ENCODE peak calls at places on chromosome 1, in six cellular contexts. One of them, this sample, is unnamed.

GRCh38 chr1:164834641-164835040 is 275.7 kb downstream of the PBX1 start:
- DNase-seq in HCT116: no peak
- DNase-seq in H1: no peak
- DNase-seq in K562: no peak
- DNase-seq in GM12878: no peak
- DNase-seq in HepG2: no peak
- DNase-seq in this sample: no peak

GRCh38 chr1:240350910-240351331 is 259.2 kb downstream of the FMN2 start:
- DNase-seq in HCT116: no peak
- DNase-seq in H1: no peak
- DNase-seq in K562: no peak
- DNase-seq in GM12878: no peak
- DNase-seq in HepG2: no peak
- DNase-seq in this sample: no peak

GRCh38 chr1:42963378-42964005 is 4.8 kb upstream of the SLC2A1 start:
- DNase-seq in HCT116: no peak
- DNase-seq in H1: no peak
- DNase-seq in K562: peak
- DNase-seq in GM12878: no peak
- DNase-seq in HepG2: peak
- DNase-seq in this sample: no peak

GRCh38 chr1:6094801-6095505 is 49.3 kb downstream of the KCNAB2 start:
- DNase-seq in HCT116: no peak
- DNase-seq in H1: no peak
- DNase-seq in K562: no peak
- DNase-seq in GM12878: no peak
- DNase-seq in HepG2: no peak
- DNase-seq in this sample: no peak

GRCh38 chr1:235297579-235297978 is 30.4 kb downstream of the ARID4B start:
- DNase-seq in HCT116: no peak
- DNase-seq in H1: no peak
- DNase-seq in K562: no peak
- DNase-seq in GM12878: no peak
- DNase-seq in HepG2: no peak
- DNase-seq in this sample: no peak

GRCh38 chr1:230359992-230360391 is 66.1 kb downstream of the PGBD5 start:
- DNase-seq in HCT116: no peak
- DNase-seq in H1: no peak
- DNase-seq in K562: no peak
- DNase-seq in GM12878: no peak
- DNase-seq in HepG2: no peak
- DNase-seq in this sample: no peak

GRCh38 chr1:87329756-87330200 is 1.1 kb downstream of the LMO4 start:
- DNase-seq in HCT116: no peak
- DNase-seq in H1: no peak
- DNase-seq in K562: no peak
- DNase-seq in GM12878: no peak
- DNase-seq in HepG2: no peak
- DNase-seq in this sample: no peak

GRCh38 chr1:223052931-223053330 is 90.1 kb downstream of the TLR5 start:
- DNase-seq in HCT116: no peak
- DNase-seq in H1: no peak
- DNase-seq in K562: no peak
- DNase-seq in GM12878: no peak
- DNase-seq in HepG2: no peak
- DNase-seq in this sample: no peak

GRCh38 chr1:210373628-210373877 is 44.9 kb downstream of the HHAT start:
- DNase-seq in HCT116: no peak
- DNase-seq in H1: no peak
- DNase-seq in K562: no peak
- DNase-seq in GM12878: no peak
- DNase-seq in HepG2: no peak
- DNase-seq in this sample: no peak

GRCh38 chr1:112509005-112509659 is 367 bp downstream of the WNT2B start:
- DNase-seq in HCT116: no peak
- DNase-seq in H1: no peak
- DNase-seq in K562: no peak
- DNase-seq in GM12878: no peak
- DNase-seq in HepG2: no peak
- DNase-seq in this sample: no peak

GRCh38 chr1:175597206-175597605 is 146.2 kb downstream of the TNR start:
- DNase-seq in HCT116: no peak
- DNase-seq in H1: no peak
- DNase-seq in K562: no peak
- DNase-seq in GM12878: no peak
- DNase-seq in HepG2: no peak
- DNase-seq in this sample: no peak

GRCh38 chr1:243349128-243349527 is 93.3 kb downstream of the SDCCAG8 start:
- DNase-seq in HCT116: no peak
- DNase-seq in H1: no peak
- DNase-seq in K562: no peak
- DNase-seq in GM12878: no peak
- DNase-seq in HepG2: no peak
- DNase-seq in this sample: no peak

GRCh38 chr1:243351347-243351746 is 95.5 kb downstream of the SDCCAG8 start:
- DNase-seq in HCT116: no peak
- DNase-seq in H1: no peak
- DNase-seq in K562: no peak
- DNase-seq in GM12878: no peak
- DNase-seq in HepG2: no peak
- DNase-seq in this sample: no peak

GRCh38 chr1:243354511-243355153 is 98.8 kb downstream of the SDCCAG8 start:
- DNase-seq in HCT116: no peak
- DNase-seq in H1: no peak
- DNase-seq in K562: no peak
- DNase-seq in GM12878: no peak
- DNase-seq in HepG2: no peak
- DNase-seq in this sample: no peak
- H3K9ac ChIP-seq in HCT116: no peak
- H3K9ac ChIP-seq in H1: no peak
- H3K9ac ChIP-seq in K562: no peak
- H3K9ac ChIP-seq in GM12878: no peak
- H3K9ac ChIP-seq in HepG2: no peak
- H3K9ac ChIP-seq in this sample: no peak

GRCh38 chr1:18915341-18915740 is 13.0 kb upstream of the ALDH4A1 start:
- DNase-seq in HCT116: no peak
- DNase-seq in H1: no peak
- DNase-seq in K562: no peak
- DNase-seq in GM12878: no peak
- DNase-seq in HepG2: no peak
- DNase-seq in this sample: no peak

GRCh38 chr1:18908911-18909771 is 6.8 kb upstream of the ALDH4A1 start:
- DNase-seq in HCT116: no peak
- DNase-seq in H1: no peak
- DNase-seq in K562: peak
- DNase-seq in GM12878: no peak
- DNase-seq in HepG2: no peak
- DNase-seq in this sample: no peak

GRCh38 chr1:18912550-18912949 is 10.2 kb upstream of the ALDH4A1 start:
- DNase-seq in HCT116: no peak
- DNase-seq in H1: no peak
- DNase-seq in K562: no peak
- DNase-seq in GM12878: no peak
- DNase-seq in HepG2: no peak
- DNase-seq in this sample: no peak

GRCh38 chr1:18917071-18917799 is 14.9 kb upstream of the ALDH4A1 start:
- DNase-seq in HCT116: no peak
- DNase-seq in H1: no peak
- DNase-seq in K562: no peak
- DNase-seq in GM12878: no peak
- DNase-seq in HepG2: no peak
- DNase-seq in this sample: no peak

GRCh38 chr1:18913065-18913502 is 10.7 kb upstream of the ALDH4A1 start:
- DNase-seq in HCT116: peak
- DNase-seq in H1: peak
- DNase-seq in K562: peak
- DNase-seq in GM12878: no peak
- DNase-seq in HepG2: peak
- DNase-seq in this sample: peak
- H3K4me3 ChIP-seq in HCT116: no peak
- H3K4me3 ChIP-seq in H1: no peak
- H3K4me3 ChIP-seq in K562: no peak
- H3K4me3 ChIP-seq in GM12878: no peak
- H3K4me3 ChIP-seq in HepG2: no peak
- H3K4me3 ChIP-seq in this sample: no peak

GRCh38 chr1:168455764-168456163 is 88.0 kb downstream of the XCL2 start:
- DNase-seq in HCT116: no peak
- DNase-seq in H1: no peak
- DNase-seq in K562: no peak
- DNase-seq in GM12878: no peak
- DNase-seq in HepG2: no peak
- DNase-seq in this sample: no peak
- TF ChIP-seq ZNF274 in HCT116: no peak
- TF ChIP-seq ZNF274 in H1: no peak
- TF ChIP-seq ZNF274 in K562: no peak
- TF ChIP-seq ZNF274 in GM12878: no peak
- TF ChIP-seq ZNF274 in HepG2: no peak
- TF ChIP-seq ZNF274 in this sample: no peak

DNA sequence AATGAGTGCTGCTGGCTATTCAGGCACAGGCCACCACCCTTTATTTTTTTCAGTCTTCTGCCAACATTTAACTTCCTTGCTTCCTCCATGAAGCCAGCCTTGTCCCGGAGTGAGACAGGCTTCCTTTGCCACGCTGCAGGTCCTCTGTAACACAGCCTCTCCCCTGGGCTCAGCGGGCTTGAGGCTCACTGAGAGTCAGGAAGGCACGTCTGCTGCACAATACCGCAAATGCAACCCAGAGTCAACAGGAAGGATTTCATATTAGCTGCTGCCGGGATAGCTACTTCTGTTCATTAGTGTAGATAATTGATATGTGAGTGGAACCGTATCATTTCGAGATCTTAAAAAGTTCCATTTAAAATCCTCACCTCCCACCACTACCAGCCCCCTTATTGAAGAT is 22.5 kb downstream of the MYOG start:
- DNase-seq in HCT116: no peak
- DNase-seq in H1: no peak
- DNase-seq in K562: no peak
- DNase-seq in GM12878: no peak
- DNase-seq in HepG2: no peak
- DNase-seq in this sample: no peak
- H3K9ac ChIP-seq in HCT116: no peak
- H3K9ac ChIP-seq in H1: no peak
- H3K9ac ChIP-seq in K562: no peak
- H3K9ac ChIP-seq in GM12878: no peak
- H3K9ac ChIP-seq in HepG2: no peak
- H3K9ac ChIP-seq in this sample: no peak

GRCh38 chr1:183808296-183809027 is 3.5 kb downstream of the RGL1 start:
- DNase-seq in HCT116: no peak
- DNase-seq in H1: no peak
- DNase-seq in K562: no peak
- DNase-seq in GM12878: no peak
- DNase-seq in HepG2: peak
- DNase-seq in this sample: no peak
- H3K4me3 ChIP-seq in HCT116: no peak
- H3K4me3 ChIP-seq in H1: no peak
- H3K4me3 ChIP-seq in K562: no peak
- H3K4me3 ChIP-seq in GM12878: peak
- H3K4me3 ChIP-seq in HepG2: no peak
- H3K4me3 ChIP-seq in this sample: no peak

GRCh38 chr1:26789953-26790352 is 2.2 kb downstream of the PIGV start:
- DNase-seq in HCT116: no peak
- DNase-seq in H1: no peak
- DNase-seq in K562: no peak
- DNase-seq in GM12878: no peak
- DNase-seq in HepG2: no peak
- DNase-seq in this sample: no peak

GRCh38 chr1:26789612-26789865 is 1.8 kb downstream of the PIGV start:
- DNase-seq in HCT116: no peak
- DNase-seq in H1: no peak
- DNase-seq in K562: no peak
- DNase-seq in GM12878: no peak
- DNase-seq in HepG2: no peak
- DNase-seq in this sample: no peak

GRCh38 chr1:26791138-26791537 is 3.4 kb downstream of the PIGV start:
- DNase-seq in HCT116: no peak
- DNase-seq in H1: no peak
- DNase-seq in K562: no peak
- DNase-seq in GM12878: no peak
- DNase-seq in HepG2: no peak
- DNase-seq in this sample: no peak

GRCh38 chr1:26791626-26792025 is 3.9 kb downstream of the PIGV start:
- DNase-seq in HCT116: no peak
- DNase-seq in H1: no peak
- DNase-seq in K562: no peak
- DNase-seq in GM12878: no peak
- DNase-seq in HepG2: no peak
- DNase-seq in this sample: no peak

DNA sequence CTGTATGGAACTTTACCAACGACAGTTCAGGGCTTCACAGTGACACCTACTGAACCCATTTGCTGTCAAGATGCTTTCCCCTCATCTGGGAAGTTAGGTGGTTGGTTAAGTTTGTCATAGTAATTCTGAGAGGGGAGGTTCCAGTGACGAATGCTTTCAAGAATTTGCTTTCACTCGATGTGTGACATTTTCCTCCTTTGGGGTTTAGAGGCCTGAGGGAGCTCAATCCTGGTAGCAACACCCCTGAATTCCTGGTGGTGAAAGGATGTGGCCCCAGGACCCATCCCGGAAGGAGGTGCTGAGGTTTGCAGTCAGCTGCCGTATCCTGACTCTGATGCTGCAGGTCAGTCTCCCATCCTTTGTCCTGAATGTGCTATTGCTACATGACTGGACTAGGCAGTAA is 2.8 kb downstream of the PIGV start:
- DNase-seq in HCT116: no peak
- DNase-seq in H1: no peak
- DNase-seq in K562: no peak
- DNase-seq in GM12878: no peak
- DNase-seq in HepG2: no peak
- DNase-seq in this sample: no peak
- TF ChIP-seq ZNF274 in HCT116: no peak
- TF ChIP-seq ZNF274 in H1: no peak
- TF ChIP-seq ZNF274 in K562: no peak
- TF ChIP-seq ZNF274 in GM12878: no peak
- TF ChIP-seq ZNF274 in HepG2: no peak
- TF ChIP-seq ZNF274 in this sample: no peak

GRCh38 chr1:9655836-9656235 is 4.3 kb downstream of the PIK3CD start:
- DNase-seq in HCT116: no peak
- DNase-seq in H1: no peak
- DNase-seq in K562: no peak
- DNase-seq in GM12878: no peak
- DNase-seq in HepG2: no peak
- DNase-seq in this sample: no peak
- H3K9ac ChIP-seq in HCT116: no peak
- H3K9ac ChIP-seq in H1: no peak
- H3K9ac ChIP-seq in K562: no peak
- H3K9ac ChIP-seq in GM12878: peak
- H3K9ac ChIP-seq in HepG2: no peak
- H3K9ac ChIP-seq in this sample: no peak